ENCODE peak calls at places on chromosomes 12 and 14, in seven cellular contexts. R is AG04450; T is CD4-positive, alpha-beta T cell; E is IMR-90; C is gastrocnemius medialis; K is CD8-positive, alpha-beta T cell; F is BJ. A is an unnamed sample. For H3K27me3, the result is how much of the 10 kb centered on the place peaks cover.

GRCh38 chr12:130953783-130954543 is at the start of gene ADGRD1:
- DNase-seq in C (peak), F (no peak), E (peak), R (no peak), T (no peak), K (no peak), A (peak)

GRCh38 chr14:76775695-76776305 is 14.5 kb downstream of the VASH1 start:
- DNase-seq in K (no peak), C (no peak), F (no peak), T (no peak), E (no peak), R (no peak), A (no peak)

GRCh38 chr12:6091786-6092566 is 32.5 kb downstream of the VWF start:
- DNase-seq in T (no peak), E (no peak), C (no peak), K (no peak), F (no peak), R (no peak), A (no peak)

GRCh38 chr12:56286044-56286830 is 13.9 kb downstream of the CS start:
- DNase-seq in C (no peak), R (no peak), T (no peak), E (no peak), F (no peak), K (no peak), A (no peak)

GRCh38 chr12:88237954-88238353 is 95.8 kb downstream of the TMTC3 start:
- DNase-seq in K (no peak), C (no peak), R (no peak), F (no peak), E (peak), T (no peak), A (peak)

GRCh38 chr12:52648012-52648550 is 3.9 kb downstream of the KRT2 start:
- DNase-seq in C (no peak), K (no peak), F (no peak), E (no peak), T (no peak), R (no peak), A (no peak)

GRCh38 chr14:29749327-29749726 is 178.3 kb downstream of the PRKD1 start:
- DNase-seq in T (no peak), K (no peak), C (no peak), R (no peak), E (peak), F (peak), A (peak)

GRCh38 chr14:33480589-33481184 is 470.2 kb downstream of the EGLN3 start:
- DNase-seq in F (no peak), C (no peak), E (no peak), R (no peak), T (no peak), K (no peak), A (no peak)

GRCh38 chr12:22234561-22234960 is 99.9 kb downstream of the ST8SIA1 start:
- DNase-seq in F (peak), T (no peak), C (no peak), K (no peak), R (no peak), E (peak), A (peak)

GRCh38 chr12:10153271-10154144 is 18.4 kb downstream of the OLR1 start:
- DNase-seq in T (peak), C (peak), R (no peak), K (peak), E (peak), F (no peak), A (peak)

GRCh38 chr14:94040247-94040646 is 14.1 kb downstream of the OTUB2 start:
- DNase-seq in E (no peak), T (no peak), F (no peak), R (no peak), C (no peak), K (no peak), A (no peak)

GRCh38 chr12:4857472-4858291 is 52.0 kb upstream of the KCNA1 start:
- DNase-seq in R (peak), K (peak), T (peak), F (no peak), C (peak), E (peak), A (peak)

GRCh38 chr12:4852308-4852707 is 57.4 kb upstream of the KCNA1 start:
- DNase-seq in K (no peak), C (no peak), F (no peak), T (no peak), R (no peak), E (no peak), A (no peak)

GRCh38 chr12:4852911-4853310 is 56.8 kb upstream of the KCNA1 start:
- DNase-seq in T (no peak), E (no peak), F (no peak), K (no peak), C (no peak), R (no peak), A (no peak)

GRCh38 chr12:4856556-4856955 is 53.1 kb upstream of the KCNA1 start:
- DNase-seq in R (no peak), T (no peak), F (no peak), K (no peak), C (no peak), E (no peak), A (no peak)

DNA sequence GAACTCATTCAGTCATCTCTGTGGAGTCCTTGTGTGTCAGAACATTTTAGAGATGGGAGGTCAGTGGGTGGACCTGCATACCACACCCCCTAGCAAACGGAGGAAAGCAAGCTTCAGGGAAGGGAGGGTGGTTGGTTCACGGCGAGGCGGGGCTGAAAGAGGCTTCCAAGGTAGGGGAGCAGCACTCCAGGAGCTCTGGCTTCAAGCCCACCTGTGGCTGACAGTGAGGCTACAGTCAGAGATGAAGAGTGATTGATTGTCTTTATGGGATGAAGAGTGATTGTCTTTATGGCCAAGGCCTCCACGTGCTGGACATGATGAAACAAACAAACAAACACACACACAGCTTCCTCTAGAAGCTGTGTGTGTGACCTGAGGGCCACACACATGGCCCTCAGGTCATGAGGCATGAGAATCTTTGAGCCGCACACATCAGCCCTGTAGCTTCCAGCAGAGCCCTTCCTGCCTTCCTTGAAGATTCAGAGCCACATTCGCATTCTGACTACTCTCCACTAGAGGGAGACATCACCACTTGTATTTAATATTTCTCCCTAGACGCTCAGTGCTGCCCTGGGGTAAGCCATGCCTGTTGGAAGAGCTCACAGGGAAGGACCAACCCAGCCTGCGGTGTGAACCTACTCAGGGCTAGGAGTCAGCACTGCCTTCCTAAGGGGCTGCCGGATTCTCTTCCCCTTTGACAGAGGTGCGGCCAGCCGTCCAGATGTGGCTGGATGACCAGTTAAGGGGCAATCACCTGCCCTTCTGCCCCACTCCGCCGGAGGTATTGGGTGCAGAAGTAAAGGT is 54.4 kb upstream of the KCNA1 start:
- DNase-seq in R (peak), F (peak), K (peak), C (peak), T (peak), E (peak), A (peak)
- H3K27me3 ChIP-seq in R (under half), F (under half), K (under half), C (under half), T (under half), E (under half), A (under half)

GRCh38 chr12:132546647-132547046 is 56.7 kb downstream of the FBRSL1 start:
- DNase-seq in E (no peak), T (no peak), C (no peak), K (no peak), F (no peak), R (no peak), A (no peak)
- H3K27me3 ChIP-seq in E (under half), T (under half), C (under half), K (under half), F (under half), R (under half), A (under half)

GRCh38 chr12:42373669-42374068 is 47.7 kb downstream of the PPHLN1 start:
- DNase-seq in T (no peak), F (no peak), R (no peak), E (no peak), K (no peak), C (no peak), A (no peak)
- H3K27me3 ChIP-seq in T (under half), F (under half), R (under half), E (under half), K (under half), C (under half), A (under half)

DNA sequence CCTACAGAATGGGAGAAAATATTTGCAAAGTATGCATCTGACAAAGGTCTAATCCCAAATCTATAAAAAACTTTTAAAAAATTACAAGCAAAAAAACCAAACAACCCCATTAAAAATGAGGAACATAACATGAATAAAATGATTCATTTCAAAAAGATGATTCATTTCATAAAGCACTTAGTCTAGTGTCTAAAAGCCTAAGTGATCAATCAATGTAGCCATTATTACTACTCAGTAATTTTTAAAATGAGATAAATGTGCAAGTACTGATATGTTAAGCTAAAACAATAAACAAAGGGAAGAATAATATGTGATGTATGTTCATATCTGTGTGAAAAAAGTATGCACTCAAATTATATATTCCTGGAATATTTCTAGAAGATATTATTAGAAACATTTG is 119.1 kb upstream of the GARIN6 start:
- DNase-seq in F (no peak), R (no peak), K (no peak), T (no peak), E (no peak), C (no peak), A (no peak)
- H3K27me3 ChIP-seq in F (under half), R (under half), K (under half), T (under half), E (under half), C (under half), A (under half)